ENCODE peak calls at places on chromosomes 6 and 20, in eight cellular contexts. One of them, this sample, is unnamed.

GRCh38 chr6:28258877-28259777 is at the start of gene NKAPL:
- DNase-seq in stimulated activated CD4-positive, alpha-beta T cell treated with anti-CD3 and anti-CD28 coated beads, Interleukin-2, amount 100 ng/mL, for 24 hours: peak
- DNase-seq in CD8-positive, alpha-beta T cell: peak
- DNase-seq in cardiac fibroblast: peak
- DNase-seq in activated T-cell treated with anti-CD3 and anti-CD28 coated beads, Interleukin-2, amount 50 U/mL, for 72 hours: peak
- DNase-seq in T-helper 1 cell: peak
- DNase-seq in HFFc6: no peak
- DNase-seq in epithelial cell of esophagus: peak
- DNase-seq in this sample: peak

GRCh38 chr6:89282749-89283148 is 32.4 kb downstream of the GABRR2 start:
- DNase-seq in stimulated activated CD4-positive, alpha-beta T cell treated with anti-CD3 and anti-CD28 coated beads, Interleukin-2, amount 100 ng/mL, for 24 hours: no peak
- DNase-seq in CD8-positive, alpha-beta T cell: no peak
- DNase-seq in cardiac fibroblast: no peak
- DNase-seq in activated T-cell treated with anti-CD3 and anti-CD28 coated beads, Interleukin-2, amount 50 U/mL, for 72 hours: no peak
- DNase-seq in T-helper 1 cell: no peak
- DNase-seq in HFFc6: no peak
- DNase-seq in epithelial cell of esophagus: no peak
- DNase-seq in this sample: no peak

GRCh38 chr6:113352029-113352801 is 504.9 kb upstream of the MARCKS start:
- DNase-seq in stimulated activated CD4-positive, alpha-beta T cell treated with anti-CD3 and anti-CD28 coated beads, Interleukin-2, amount 100 ng/mL, for 24 hours: no peak
- DNase-seq in CD8-positive, alpha-beta T cell: no peak
- DNase-seq in cardiac fibroblast: peak
- DNase-seq in activated T-cell treated with anti-CD3 and anti-CD28 coated beads, Interleukin-2, amount 50 U/mL, for 72 hours: no peak
- DNase-seq in T-helper 1 cell: no peak
- DNase-seq in HFFc6: peak
- DNase-seq in epithelial cell of esophagus: peak
- DNase-seq in this sample: no peak

GRCh38 chr6:118354641-118355040 is 193.5 kb upstream of the PLN start:
- DNase-seq in stimulated activated CD4-positive, alpha-beta T cell treated with anti-CD3 and anti-CD28 coated beads, Interleukin-2, amount 100 ng/mL, for 24 hours: no peak
- DNase-seq in CD8-positive, alpha-beta T cell: no peak
- DNase-seq in cardiac fibroblast: no peak
- DNase-seq in activated T-cell treated with anti-CD3 and anti-CD28 coated beads, Interleukin-2, amount 50 U/mL, for 72 hours: no peak
- DNase-seq in T-helper 1 cell: no peak
- DNase-seq in HFFc6: no peak
- DNase-seq in epithelial cell of esophagus: no peak
- DNase-seq in this sample: no peak

GRCh38 chr20:1204061-1204460 is 807 bp downstream of the C20orf202 start:
- DNase-seq in stimulated activated CD4-positive, alpha-beta T cell treated with anti-CD3 and anti-CD28 coated beads, Interleukin-2, amount 100 ng/mL, for 24 hours: no peak
- DNase-seq in CD8-positive, alpha-beta T cell: no peak
- DNase-seq in cardiac fibroblast: no peak
- DNase-seq in activated T-cell treated with anti-CD3 and anti-CD28 coated beads, Interleukin-2, amount 50 U/mL, for 72 hours: no peak
- DNase-seq in T-helper 1 cell: no peak
- DNase-seq in HFFc6: no peak
- DNase-seq in epithelial cell of esophagus: peak
- DNase-seq in this sample: no peak

GRCh38 chr6:158460602-158461092 is 99.2 kb upstream of the TMEM181 start:
- DNase-seq in stimulated activated CD4-positive, alpha-beta T cell treated with anti-CD3 and anti-CD28 coated beads, Interleukin-2, amount 100 ng/mL, for 24 hours: no peak
- DNase-seq in CD8-positive, alpha-beta T cell: no peak
- DNase-seq in cardiac fibroblast: peak
- DNase-seq in activated T-cell treated with anti-CD3 and anti-CD28 coated beads, Interleukin-2, amount 50 U/mL, for 72 hours: no peak
- DNase-seq in T-helper 1 cell: no peak
- DNase-seq in HFFc6: peak
- DNase-seq in epithelial cell of esophagus: peak
- DNase-seq in this sample: no peak

GRCh38 chr20:60642546-60642945 is 609.5 kb upstream of the CDH4 start:
- DNase-seq in stimulated activated CD4-positive, alpha-beta T cell treated with anti-CD3 and anti-CD28 coated beads, Interleukin-2, amount 100 ng/mL, for 24 hours: no peak
- DNase-seq in CD8-positive, alpha-beta T cell: no peak
- DNase-seq in cardiac fibroblast: no peak
- DNase-seq in activated T-cell treated with anti-CD3 and anti-CD28 coated beads, Interleukin-2, amount 50 U/mL, for 72 hours: no peak
- DNase-seq in T-helper 1 cell: no peak
- DNase-seq in HFFc6: no peak
- DNase-seq in epithelial cell of esophagus: no peak
- DNase-seq in this sample: no peak

GRCh38 chr20:32663704-32664351 is 9.9 kb downstream of the C20orf203 start:
- DNase-seq in stimulated activated CD4-positive, alpha-beta T cell treated with anti-CD3 and anti-CD28 coated beads, Interleukin-2, amount 100 ng/mL, for 24 hours: no peak
- DNase-seq in CD8-positive, alpha-beta T cell: no peak
- DNase-seq in cardiac fibroblast: no peak
- DNase-seq in activated T-cell treated with anti-CD3 and anti-CD28 coated beads, Interleukin-2, amount 50 U/mL, for 72 hours: no peak
- DNase-seq in T-helper 1 cell: no peak
- DNase-seq in HFFc6: no peak
- DNase-seq in epithelial cell of esophagus: no peak
- DNase-seq in this sample: no peak

GRCh38 chr6:25958700-25959162 is 3.9 kb upstream of the TRIM38 start:
- DNase-seq in stimulated activated CD4-positive, alpha-beta T cell treated with anti-CD3 and anti-CD28 coated beads, Interleukin-2, amount 100 ng/mL, for 24 hours: no peak
- DNase-seq in CD8-positive, alpha-beta T cell: no peak
- DNase-seq in cardiac fibroblast: no peak
- DNase-seq in activated T-cell treated with anti-CD3 and anti-CD28 coated beads, Interleukin-2, amount 50 U/mL, for 72 hours: no peak
- DNase-seq in T-helper 1 cell: no peak
- DNase-seq in HFFc6: no peak
- DNase-seq in epithelial cell of esophagus: peak
- DNase-seq in this sample: no peak

This sample was measured in B cell.